ENCODE peak calls at places on chromosomes 2 and 18, in six cellular contexts. J, A, W, V, E and Z are unnamed samples.

GRCh38 chr2:64019083-64019974 is at the start of gene VPS54:
- DNase-seq in J (peak; percentile 87), A (peak; percentile 78), W (peak; percentile 67), V (peak; percentile 33), E (peak; percentile 64), Z (no peak)

GRCh38 chr2:203683932-203684556 is 22.4 kb upstream of the CD28 start:
- DNase-seq in J (no peak), A (peak; percentile 69), W (peak; percentile 35), V (no peak), E (no peak), Z (no peak)

GRCh38 chr2:45793564-45793963 is 142.1 kb downstream of the PRKCE start:
- DNase-seq in J (no peak), A (no peak), W (no peak), V (no peak), E (no peak), Z (no peak)

GRCh38 chr2:196257086-196257485 is 85.7 kb upstream of the STK17B start:
- DNase-seq in J (no peak), A (no peak), W (no peak), V (no peak), E (no peak), Z (no peak)

GRCh38 chr2:240685771-240686371 is 3.2 kb upstream of the AQP12B start:
- DNase-seq in J (peak; percentile 64), A (no peak), W (peak; percentile 41), V (no peak), E (no peak), Z (no peak)

GRCh38 chr2:128069769-128070168 is 21.2 kb upstream of the UGGT1 start:
- DNase-seq in J (no peak), A (peak; percentile 54), W (no peak), V (no peak), E (no peak), Z (no peak)

GRCh38 chr2:123993728-123994323 is 31.3 kb upstream of the CNTNAP5 start:
- DNase-seq in J (no peak), A (peak; percentile 24), W (peak; percentile 14), V (no peak), E (peak; percentile 23), Z (no peak)

GRCh38 chr18:76621782-76622495 is 126.9 kb upstream of the ZNF516 start:
- DNase-seq in J (no peak), A (peak; percentile 48), W (no peak), V (no peak), E (no peak), Z (no peak)

GRCh38 chr2:153474407-153474806 is 4.2 kb downstream of the RPRM start:
- DNase-seq in J (no peak), A (no peak), W (no peak), V (no peak), E (no peak), Z (peak; percentile 77)

GRCh38 chr2:65227035-65227470 is 578 bp upstream of the ACTR2 start:
- DNase-seq in J (no peak), A (no peak), W (no peak), V (no peak), E (no peak), Z (peak; percentile 10)

GRCh38 chr2:127704641-127705243 is 3.4 kb downstream of the SFT2D3 start:
- DNase-seq in J (no peak), A (peak; percentile 41), W (no peak), V (no peak), E (no peak), Z (no peak)

DNA sequence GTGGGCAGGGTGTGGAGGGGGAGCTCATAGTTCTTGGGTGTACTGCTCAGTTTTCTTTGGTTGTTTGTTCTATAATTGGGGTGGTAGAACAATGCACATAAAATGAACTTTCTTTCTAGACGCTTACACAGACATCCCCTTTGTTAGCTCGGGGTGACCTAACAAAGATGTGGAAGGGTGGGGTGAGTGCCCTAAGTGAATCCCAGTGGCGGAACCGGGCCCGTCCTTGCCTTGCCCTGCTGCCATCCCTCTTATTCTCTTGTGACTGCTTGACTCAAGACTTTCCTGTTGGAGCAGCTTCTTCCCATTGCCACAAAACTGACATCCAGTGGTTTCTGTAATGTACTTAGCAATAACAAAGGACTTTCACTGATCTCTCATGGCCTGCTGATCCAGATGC is 268.1 kb downstream of the PTGR3 start:
- DNase-seq in J (no peak), A (no peak), W (no peak), V (no peak), E (no peak), Z (no peak)
- H3K4me3 ChIP-seq in J (no peak overlapping the region), A (no peak overlapping the region), W (no peak overlapping the region), V (no peak overlapping the region), E (no peak overlapping the region), Z (no peak overlapping the region)

DNA sequence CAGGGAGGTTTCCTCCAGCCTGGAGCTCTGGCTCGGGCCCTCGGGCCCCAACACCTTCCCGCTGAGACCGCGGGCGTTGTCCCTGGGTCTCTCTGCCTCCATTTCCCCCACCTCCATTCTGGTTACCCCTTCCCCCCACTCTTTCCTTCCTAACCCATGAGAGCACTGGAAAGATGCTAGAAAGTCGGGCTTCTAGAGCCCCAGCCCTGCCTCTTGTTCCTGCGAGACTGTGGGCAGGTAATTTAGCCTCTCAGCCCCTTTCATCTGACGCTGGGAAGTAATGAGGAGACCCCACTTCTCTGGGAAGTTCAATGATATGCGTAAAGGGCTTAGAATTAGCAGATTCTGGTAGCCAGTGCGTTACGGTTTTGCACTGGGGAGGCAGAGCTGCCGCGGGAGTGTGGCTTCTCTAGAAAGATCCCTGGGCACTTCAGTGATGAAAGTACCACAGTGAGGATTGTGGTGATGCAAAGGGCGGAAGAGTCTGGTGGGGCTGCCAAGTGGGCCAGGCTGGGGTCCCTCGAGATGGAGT is 16.2 kb upstream of the ECEL1 start:
- DNase-seq in J (no peak), A (no peak), W (no peak), V (no peak), E (no peak), Z (no peak)
- H3K4me3 ChIP-seq in J (no peak overlapping the region), A (no peak overlapping the region), W (no peak overlapping the region), V (no peak overlapping the region), E (peak overlapping the region; percentile 78), Z (no peak overlapping the region)

GRCh38 chr2:233323851-233324250 is 16.2 kb downstream of the SAG start:
- DNase-seq in J (peak; percentile 35), A (no peak), W (no peak), V (no peak), E (no peak), Z (no peak)
- H3K4me3 ChIP-seq in J (no peak overlapping the region), A (no peak overlapping the region), W (no peak overlapping the region), V (no peak overlapping the region), E (no peak overlapping the region), Z (no peak overlapping the region)

GRCh38 chr2:236163483-236164200 is 4.5 kb downstream of the GBX2 start:
- DNase-seq in J (no peak), A (no peak), W (no peak), V (no peak), E (peak; percentile 9), Z (no peak)
- H3K4me3 ChIP-seq in J (no peak overlapping the region), A (no peak overlapping the region), W (no peak overlapping the region), V (peak overlapping the region; percentile 63), E (peak overlapping the region; percentile 75), Z (no peak overlapping the region)

DNA sequence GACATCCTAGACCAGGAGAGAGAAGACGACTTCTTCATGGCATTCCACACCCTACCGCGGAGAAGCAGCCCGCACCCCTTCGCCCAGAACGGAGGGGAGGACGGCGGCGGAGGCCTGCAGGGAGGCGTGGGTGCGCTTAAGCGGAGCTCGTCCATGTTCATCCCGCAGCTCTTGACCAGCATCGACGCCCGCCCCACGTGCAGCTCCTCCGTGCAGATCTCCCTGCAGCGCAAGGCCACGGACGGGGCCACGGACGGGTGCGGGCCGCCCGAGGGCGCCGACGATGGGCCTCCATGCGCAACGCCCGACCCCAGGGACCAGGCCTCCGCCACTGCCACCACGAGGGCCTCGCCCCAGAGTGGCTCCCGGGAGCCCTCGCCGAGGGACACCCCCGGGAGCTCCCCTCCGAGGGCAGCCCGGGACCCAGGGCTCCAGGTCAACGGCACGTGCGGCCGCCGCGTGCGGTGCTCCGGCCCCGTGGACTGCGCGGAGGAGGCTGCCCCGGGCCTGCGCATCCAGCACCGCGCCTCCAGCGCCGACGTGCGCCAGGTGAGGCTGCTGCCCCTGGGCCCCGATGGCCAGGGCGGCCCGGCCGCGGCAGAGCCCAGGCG is 211.8 kb downstream of the NEDD4L start:
- DNase-seq in J (no peak), A (no peak), W (no peak), V (no peak), E (no peak), Z (no peak)
- H3K4me3 ChIP-seq in J (no peak overlapping the region), A (no peak overlapping the region), W (no peak overlapping the region), V (no peak overlapping the region), E (no peak overlapping the region), Z (no peak overlapping the region)

GRCh38 chr2:27583390-27583915 is 611 bp downstream of the ZNF512 start:
- DNase-seq in J (no peak), A (peak; percentile 10), W (no peak), V (no peak), E (no peak), Z (no peak)
- H3K4me3 ChIP-seq in J (peak overlapping the region; percentile 92), A (peak overlapping the region; percentile 88), W (peak overlapping the region; percentile 93), V (peak overlapping the region; percentile 94), E (peak overlapping the region; percentile 88), Z (peak overlapping the region; percentile 90)